ENCODE peak calls at places on chromosomes 2 and 18, in four cellular contexts. X, N, K and V are unnamed samples.

GRCh38 chr2:182941121-182941713 is 74.8 kb upstream of the FRZB start:
- DNase-seq in X (no peak), N (no peak), K (no peak), V (no peak)

GRCh38 chr2:30771200-30771599 is 36.0 kb downstream of the CAPN13 start:
- DNase-seq in X (no peak), N (no peak), K (no peak), V (no peak)

GRCh38 chr18:9736942-9737813 is 29.1 kb downstream of the RAB31 start:
- DNase-seq in X (peak; percentile 71), N (no peak), K (no peak), V (peak; percentile 72)

GRCh38 chr2:43057742-43058706 is 168.4 kb downstream of the ZFP36L2 start:
- DNase-seq in X (no peak), N (no peak), K (no peak), V (no peak)

GRCh38 chr2:24819442-24820174 is 26.4 kb downstream of the CENPO start:
- DNase-seq in X (no peak), N (peak; percentile 1), K (no peak), V (no peak)

GRCh38 chr2:223262946-223263345 is 211.0 kb downstream of the KCNE4 start:
- DNase-seq in X (no peak), N (no peak), K (peak; percentile 22), V (no peak)

GRCh38 chr2:43370705-43371104 is 144.3 kb upstream of the ZFP36L2 start:
- DNase-seq in X (no peak), N (no peak), K (no peak), V (no peak)

GRCh38 chr2:28291811-28292455 is 100.7 kb upstream of the FOSL2 start:
- DNase-seq in X (peak; percentile 62), N (no peak), K (no peak), V (no peak)

GRCh38 chr18:43847164-43848091 is 570.1 kb upstream of the SYT4 start:
- DNase-seq in X (peak; percentile 22), N (no peak), K (no peak), V (no peak)

GRCh38 chr2:23636412-23636811 is 251.4 kb downstream of the KLHL29 start:
- DNase-seq in X (peak; percentile 27), N (no peak), K (peak; percentile 32), V (no peak)

GRCh38 chr2:65361623-65362022 is 70.8 kb downstream of the SPRED2 start:
- DNase-seq in X (peak; percentile 48), N (no peak), K (no peak), V (no peak)

GRCh38 chr2:128438091-128438490 is 119.4 kb upstream of the HS6ST1 start:
- DNase-seq in X (no peak), N (no peak), K (no peak), V (no peak)

GRCh38 chr2:64482765-64483504 is 29.0 kb downstream of the LGALSL start:
- DNase-seq in X (no peak), N (no peak), K (no peak), V (no peak)

GRCh38 chr18:31419457-31419932 is 28.0 kb upstream of the DSG3 start:
- DNase-seq in X (no peak), N (no peak), K (no peak), V (no peak)

GRCh38 chr2:30920511-30920910 is 113.3 kb upstream of the CAPN13 start:
- DNase-seq in X (no peak), N (no peak), K (no peak), V (no peak)

GRCh38 chr2:112700004-112700667 is 20.7 kb upstream of the NT5DC4 start:
- DNase-seq in X (no peak), N (no peak), K (no peak), V (no peak)

GRCh38 chr2:67038195-67038594 is 358.9 kb upstream of the ETAA1 start:
- DNase-seq in X (no peak), N (no peak), K (no peak), V (no peak)

GRCh38 chr2:195536863-195537262 is 120.2 kb upstream of the SLC39A10 start:
- DNase-seq in X (no peak), N (no peak), K (no peak), V (no peak)

GRCh38 chr2:57497489-57498096 is 549.0 kb upstream of the VRK2 start:
- DNase-seq in X (peak; percentile 32), N (no peak), K (peak; percentile 64), V (peak; percentile 28)

GRCh38 chr2:176473177-176473576 is 203.9 kb downstream of the MTX2 start:
- DNase-seq in X (peak; percentile 25), N (no peak), K (no peak), V (no peak)

GRCh38 chr2:36677386-36677785 is 19.1 kb upstream of the VIT start:
- DNase-seq in X (no peak), N (no peak), K (no peak), V (no peak)

GRCh38 chr18:48774941-48775340 is 175.8 kb downstream of the SMAD7 start:
- DNase-seq in X (no peak), N (no peak), K (no peak), V (no peak)

GRCh38 chr2:43110442-43110871 is 115.9 kb downstream of the ZFP36L2 start:
- DNase-seq in X (peak; percentile 85), N (no peak), K (peak; percentile 69), V (no peak)

GRCh38 chr18:63402246-63403164 is 19.8 kb downstream of the VPS4B start:
- DNase-seq in X (no peak), N (no peak), K (no peak), V (no peak)

GRCh38 chr2:25044011-25044410 is 2.1 kb downstream of the EFR3B start:
- DNase-seq in X (no peak), N (no peak), K (no peak), V (no peak)

GRCh38 chr18:8730080-8730827 is 24.9 kb downstream of the MTCL1 start:
- DNase-seq in X (peak; percentile 94), N (no peak), K (peak; percentile 92), V (no peak)

GRCh38 chr2:151423760-151424159 is 14.1 kb downstream of the RIF1 start:
- DNase-seq in X (no peak), N (no peak), K (peak; percentile 11), V (no peak)

GRCh38 chr2:106187426-106187825 is 6.7 kb downstream of the UXS1 start:
- DNase-seq in X (no peak), N (no peak), K (no peak), V (no peak)
- H3K4me3 ChIP-seq in X (no peak overlapping the region), N (no peak overlapping the region), K (no peak overlapping the region), V (no peak overlapping the region)

GRCh38 chr2:232029336-232029735 is 67.8 kb downstream of the DIS3L2 start:
- DNase-seq in X (no peak), N (no peak), K (no peak), V (no peak)

GRCh38 chr2:232028631-232029030 is 67.1 kb downstream of the DIS3L2 start:
- DNase-seq in X (peak; percentile 10), N (no peak), K (no peak), V (no peak)

GRCh38 chr2:232028071-232028470 is 66.6 kb downstream of the DIS3L2 start:
- DNase-seq in X (peak; percentile 6), N (no peak), K (no peak), V (no peak)

GRCh38 chr2:232027530-232027929 is 66.0 kb downstream of the DIS3L2 start:
- DNase-seq in X (no peak), N (no peak), K (no peak), V (no peak)

DNA sequence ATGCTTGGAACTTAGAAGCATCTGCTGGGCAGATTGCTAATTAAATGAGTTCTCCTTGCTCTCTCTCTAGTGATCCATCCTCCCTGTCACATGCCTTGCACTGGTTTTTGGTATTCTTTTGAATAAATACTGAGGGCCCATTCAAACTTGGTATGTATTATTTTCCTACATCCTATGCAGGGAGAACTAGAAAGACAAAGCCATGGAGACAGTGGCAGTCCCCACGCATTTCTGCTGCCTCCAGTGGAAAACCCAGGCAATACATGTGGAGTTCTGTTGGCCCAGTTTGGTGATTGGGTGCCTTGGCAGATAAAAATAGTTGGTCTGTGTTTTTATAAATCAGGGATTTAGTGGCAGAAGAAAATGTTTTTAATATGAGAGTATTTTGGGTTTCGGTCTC is 68.7 kb downstream of the DIS3L2 start:
- DNase-seq in X (no peak), N (no peak), K (peak; percentile 29), V (no peak)
- TF ChIP-seq CTCF in X (no peak), N (no peak), K (no peak), V (peak; percentile 55)

DNA sequence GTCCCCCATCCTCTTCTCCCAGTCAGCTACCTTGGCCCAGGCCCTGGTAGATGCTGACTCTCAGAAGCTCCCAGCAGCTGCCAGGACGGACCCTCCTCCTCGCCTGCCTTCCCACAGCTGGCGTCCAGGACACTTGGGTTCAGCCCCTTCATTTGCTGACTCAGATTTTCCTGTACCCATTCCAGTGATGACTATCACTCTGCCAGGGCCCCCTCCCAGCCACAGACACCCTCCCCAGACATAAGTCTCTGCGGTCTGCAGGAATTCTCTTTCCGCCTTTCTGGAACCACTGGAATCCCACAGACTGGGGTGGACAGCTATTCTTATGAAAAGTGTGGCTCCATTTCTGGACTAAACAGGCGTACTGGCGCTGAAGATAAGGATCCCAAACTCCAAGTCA is 260.3 kb upstream of the EPAS1 start:
- DNase-seq in X (peak; percentile 32), N (no peak), K (no peak), V (no peak)
- H3K4me3 ChIP-seq in X (no peak overlapping the region), N (no peak overlapping the region), K (no peak overlapping the region), V (no peak overlapping the region)

DNA sequence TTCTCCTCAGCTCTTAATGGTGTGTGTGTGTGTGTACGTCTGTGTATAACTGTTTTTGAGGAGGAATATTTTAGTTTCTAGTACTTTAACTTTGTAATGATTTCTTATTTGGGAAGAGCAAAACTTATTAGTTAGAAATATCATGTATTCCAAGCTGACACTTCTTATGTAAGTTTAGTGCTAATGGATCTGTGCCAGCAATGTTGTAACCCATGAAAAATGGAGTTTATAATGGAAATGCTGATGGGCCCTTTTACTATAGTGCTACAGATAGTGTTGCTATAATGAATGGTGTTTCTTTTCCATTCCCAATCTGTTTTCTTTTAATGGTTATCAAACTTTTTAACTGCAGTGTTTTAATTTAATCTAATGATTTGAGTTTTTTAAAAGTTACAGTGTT is 49.8 kb upstream of the OTX1 start:
- DNase-seq in X (peak; percentile 43), N (no peak), K (no peak), V (no peak)
- TF ChIP-seq CTCF in X (no peak), N (no peak), K (no peak), V (no peak)